ENCODE peak calls at places on chromosomes 11 and 22, in ten cellular contexts. F, E, V, A, K, N, D, X, J and M are unnamed samples.

GRCh38 chr11:29019960-29020683 is 911.9 kb downstream of the METTL15 start:
- DNase-seq in E (peak), N (no peak), A (no peak), D (no peak), F (no peak), X (peak), J (no peak), V (no peak), K (peak), M (no peak)

GRCh38 chr11:86931965-86932332 is 23.2 kb downstream of the FZD4 start:
- DNase-seq in V (no peak), N (no peak), K (no peak), X (peak), F (no peak), A (no peak), E (no peak), D (no peak), J (no peak), M (no peak)

GRCh38 chr11:118071416-118072030 is 5.4 kb upstream of the TMPRSS4 start:
- DNase-seq in D (no peak), V (no peak), J (no peak), K (no peak), F (no peak), N (no peak), A (no peak), X (no peak), E (no peak), M (no peak)

GRCh38 chr11:102592634-102593581 is 32.2 kb downstream of the MMP20 start:
- DNase-seq in E (peak), A (no peak), K (no peak), N (no peak), F (no peak), X (peak), V (no peak), D (no peak), J (peak), M (no peak)

GRCh38 chr22:48948575-48949170 is 879.0 kb downstream of the BRD1 start:
- DNase-seq in F (no peak), X (no peak), K (no peak), E (no peak), A (no peak), J (no peak), D (no peak), N (no peak), V (no peak), M (no peak)

GRCh38 chr11:77144196-77144853 is 16.3 kb downstream of the MYO7A start:
- DNase-seq in X (no peak), N (no peak), A (no peak), K (no peak), V (no peak), F (no peak), J (no peak), E (no peak), D (no peak), M (no peak)

GRCh38 chr11:133753150-133753549 is 92.2 kb downstream of the SPATA19 start:
- DNase-seq in V (no peak), D (no peak), F (no peak), X (no peak), J (no peak), A (no peak), K (no peak), N (no peak), E (no peak), M (no peak)

GRCh38 chr11:12087075-12087775 is 23.2 kb upstream of the MICAL2 start:
- DNase-seq in K (no peak), N (no peak), D (peak), X (peak), J (no peak), E (peak), F (no peak), V (no peak), A (no peak), M (no peak)

GRCh38 chr11:108943853-108944252 is 279.0 kb downstream of the DDX10 start:
- DNase-seq in K (no peak), F (no peak), E (no peak), V (no peak), A (no peak), X (no peak), D (no peak), N (no peak), J (no peak), M (no peak)

GRCh38 chr11:102468636-102469195 is 16.2 kb upstream of the TMEM123 start:
- DNase-seq in K (no peak), X (no peak), E (no peak), D (no peak), A (no peak), F (no peak), N (no peak), J (no peak), V (no peak), M (no peak)